ENCODE peak calls at places on chromosome 10, in six cellular contexts. One of them, this sample, is unnamed.

GRCh38 chr10:72564596-72564995 is 61.3 kb downstream of the MICU1 start:
- DNase-seq in NCI-H1105 treated with DMSO at 0.1 percent for 48 hours: no peak
- DNase-seq in activated CD4-positive, alpha-beta T cell treated with anti-CD3 and anti-CD28 coated beads, Interleukin-2, amount 50 U/mL, for 24 hours: no peak
- DNase-seq in suprapubic skin: no peak
- DNase-seq in left ventricle myocardium inferior: no peak
- DNase-seq in CD8-positive, alpha-beta memory T cell: no peak
- DNase-seq in this sample: no peak

GRCh38 chr10:79333513-79333912 is 13.8 kb upstream of the PPIF start:
- DNase-seq in CD8-positive, alpha-beta memory T cell: no peak
- DNase-seq in suprapubic skin: no peak
- DNase-seq in NCI-H1105 treated with DMSO at 0.1 percent for 48 hours: no peak
- DNase-seq in left ventricle myocardium inferior: no peak
- DNase-seq in activated CD4-positive, alpha-beta T cell treated with anti-CD3 and anti-CD28 coated beads, Interleukin-2, amount 50 U/mL, for 24 hours: no peak
- DNase-seq in this sample: no peak

GRCh38 chr10:13001887-13002212 is 337 bp upstream of the CCDC3 start:
- DNase-seq in left ventricle myocardium inferior: no peak
- DNase-seq in activated CD4-positive, alpha-beta T cell treated with anti-CD3 and anti-CD28 coated beads, Interleukin-2, amount 50 U/mL, for 24 hours: no peak
- DNase-seq in NCI-H1105 treated with DMSO at 0.1 percent for 48 hours: no peak
- DNase-seq in CD8-positive, alpha-beta memory T cell: no peak
- DNase-seq in suprapubic skin: no peak
- DNase-seq in this sample: no peak

GRCh38 chr10:10589540-10589939 is 428.1 kb upstream of the CELF2 start:
- DNase-seq in CD8-positive, alpha-beta memory T cell: no peak
- DNase-seq in left ventricle myocardium inferior: no peak
- DNase-seq in suprapubic skin: no peak
- DNase-seq in NCI-H1105 treated with DMSO at 0.1 percent for 48 hours: no peak
- DNase-seq in activated CD4-positive, alpha-beta T cell treated with anti-CD3 and anti-CD28 coated beads, Interleukin-2, amount 50 U/mL, for 24 hours: no peak
- DNase-seq in this sample: no peak

GRCh38 chr10:44747593-44748172 is 163.5 kb upstream of the TMEM72 start:
- DNase-seq in activated CD4-positive, alpha-beta T cell treated with anti-CD3 and anti-CD28 coated beads, Interleukin-2, amount 50 U/mL, for 24 hours: no peak
- DNase-seq in left ventricle myocardium inferior: no peak
- DNase-seq in suprapubic skin: no peak
- DNase-seq in CD8-positive, alpha-beta memory T cell: no peak
- DNase-seq in NCI-H1105 treated with DMSO at 0.1 percent for 48 hours: no peak
- DNase-seq in this sample: no peak

GRCh38 chr10:130652544-130652943 is 516.4 kb downstream of the GLRX3 start:
- DNase-seq in suprapubic skin: no peak
- DNase-seq in NCI-H1105 treated with DMSO at 0.1 percent for 48 hours: no peak
- DNase-seq in left ventricle myocardium inferior: no peak
- DNase-seq in activated CD4-positive, alpha-beta T cell treated with anti-CD3 and anti-CD28 coated beads, Interleukin-2, amount 50 U/mL, for 24 hours: no peak
- DNase-seq in CD8-positive, alpha-beta memory T cell: no peak
- DNase-seq in this sample: no peak

GRCh38 chr10:74096777-74097176 is 53.9 kb downstream of the AP3M1 start:
- DNase-seq in NCI-H1105 treated with DMSO at 0.1 percent for 48 hours: no peak
- DNase-seq in CD8-positive, alpha-beta memory T cell: no peak
- DNase-seq in activated CD4-positive, alpha-beta T cell treated with anti-CD3 and anti-CD28 coated beads, Interleukin-2, amount 50 U/mL, for 24 hours: no peak
- DNase-seq in suprapubic skin: no peak
- DNase-seq in left ventricle myocardium inferior: no peak
- DNase-seq in this sample: no peak

GRCh38 chr10:63605568-63605967 is 84.4 kb downstream of the REEP3 start:
- DNase-seq in CD8-positive, alpha-beta memory T cell: no peak
- DNase-seq in suprapubic skin: no peak
- DNase-seq in activated CD4-positive, alpha-beta T cell treated with anti-CD3 and anti-CD28 coated beads, Interleukin-2, amount 50 U/mL, for 24 hours: no peak
- DNase-seq in NCI-H1105 treated with DMSO at 0.1 percent for 48 hours: no peak
- DNase-seq in left ventricle myocardium inferior: no peak
- DNase-seq in this sample: no peak

GRCh38 chr10:102593074-102593803 is 51.0 kb upstream of the TRIM8 start:
- DNase-seq in suprapubic skin: no peak
- DNase-seq in CD8-positive, alpha-beta memory T cell: no peak
- DNase-seq in left ventricle myocardium inferior: no peak
- DNase-seq in NCI-H1105 treated with DMSO at 0.1 percent for 48 hours: no peak
- DNase-seq in activated CD4-positive, alpha-beta T cell treated with anti-CD3 and anti-CD28 coated beads, Interleukin-2, amount 50 U/mL, for 24 hours: no peak
- DNase-seq in this sample: no peak

GRCh38 chr10:117096559-117097201 is 41.4 kb downstream of the VAX1 start:
- DNase-seq in NCI-H1105 treated with DMSO at 0.1 percent for 48 hours: no peak
- DNase-seq in suprapubic skin: no peak
- DNase-seq in CD8-positive, alpha-beta memory T cell: no peak
- DNase-seq in activated CD4-positive, alpha-beta T cell treated with anti-CD3 and anti-CD28 coated beads, Interleukin-2, amount 50 U/mL, for 24 hours: no peak
- DNase-seq in left ventricle myocardium inferior: no peak
- DNase-seq in this sample: no peak

GRCh38 chr10:116045957-116046356 is 227.0 kb downstream of the GFRA1 start:
- DNase-seq in left ventricle myocardium inferior: no peak
- DNase-seq in NCI-H1105 treated with DMSO at 0.1 percent for 48 hours: no peak
- DNase-seq in activated CD4-positive, alpha-beta T cell treated with anti-CD3 and anti-CD28 coated beads, Interleukin-2, amount 50 U/mL, for 24 hours: no peak
- DNase-seq in suprapubic skin: no peak
- DNase-seq in CD8-positive, alpha-beta memory T cell: no peak
- DNase-seq in this sample: no peak

GRCh38 chr10:22087365-22087738 is 83.8 kb upstream of the DNAJC1 start:
- DNase-seq in NCI-H1105 treated with DMSO at 0.1 percent for 48 hours: no peak
- DNase-seq in suprapubic skin: no peak
- DNase-seq in activated CD4-positive, alpha-beta T cell treated with anti-CD3 and anti-CD28 coated beads, Interleukin-2, amount 50 U/mL, for 24 hours: no peak
- DNase-seq in CD8-positive, alpha-beta memory T cell: no peak
- DNase-seq in left ventricle myocardium inferior: no peak
- DNase-seq in this sample: no peak

GRCh38 chr10:74923556-74923955 is 97.2 kb downstream of the KAT6B start:
- DNase-seq in activated CD4-positive, alpha-beta T cell treated with anti-CD3 and anti-CD28 coated beads, Interleukin-2, amount 50 U/mL, for 24 hours: no peak
- DNase-seq in NCI-H1105 treated with DMSO at 0.1 percent for 48 hours: no peak
- DNase-seq in suprapubic skin: no peak
- DNase-seq in left ventricle myocardium inferior: no peak
- DNase-seq in CD8-positive, alpha-beta memory T cell: no peak
- DNase-seq in this sample: no peak

GRCh38 chr10:125154529-125154928 is 5.8 kb downstream of the CTBP2 start:
- DNase-seq in NCI-H1105 treated with DMSO at 0.1 percent for 48 hours: no peak
- DNase-seq in CD8-positive, alpha-beta memory T cell: no peak
- DNase-seq in left ventricle myocardium inferior: no peak
- DNase-seq in activated CD4-positive, alpha-beta T cell treated with anti-CD3 and anti-CD28 coated beads, Interleukin-2, amount 50 U/mL, for 24 hours: no peak
- DNase-seq in suprapubic skin: no peak
- DNase-seq in this sample: no peak

GRCh38 chr10:63007112-63007511 is 126.0 kb upstream of the NRBF2 start:
- DNase-seq in NCI-H1105 treated with DMSO at 0.1 percent for 48 hours: no peak
- DNase-seq in activated CD4-positive, alpha-beta T cell treated with anti-CD3 and anti-CD28 coated beads, Interleukin-2, amount 50 U/mL, for 24 hours: no peak
- DNase-seq in left ventricle myocardium inferior: no peak
- DNase-seq in CD8-positive, alpha-beta memory T cell: no peak
- DNase-seq in suprapubic skin: no peak
- DNase-seq in this sample: no peak

GRCh38 chr10:36738738-36739431 is 386.5 kb upstream of the ANKRD30A start:
- DNase-seq in activated CD4-positive, alpha-beta T cell treated with anti-CD3 and anti-CD28 coated beads, Interleukin-2, amount 50 U/mL, for 24 hours: no peak
- DNase-seq in left ventricle myocardium inferior: no peak
- DNase-seq in NCI-H1105 treated with DMSO at 0.1 percent for 48 hours: no peak
- DNase-seq in suprapubic skin: no peak
- DNase-seq in CD8-positive, alpha-beta memory T cell: no peak
- DNase-seq in this sample: no peak

GRCh38 chr10:69318997-69319727 is 40.9 kb downstream of the HK1 start:
- DNase-seq in suprapubic skin: peak
- DNase-seq in activated CD4-positive, alpha-beta T cell treated with anti-CD3 and anti-CD28 coated beads, Interleukin-2, amount 50 U/mL, for 24 hours: peak
- DNase-seq in NCI-H1105 treated with DMSO at 0.1 percent for 48 hours: peak
- DNase-seq in left ventricle myocardium inferior: peak
- DNase-seq in CD8-positive, alpha-beta memory T cell: peak
- DNase-seq in this sample: peak

GRCh38 chr10:46077141-46077554 is 31.1 kb upstream of the MSMB start:
- DNase-seq in activated CD4-positive, alpha-beta T cell treated with anti-CD3 and anti-CD28 coated beads, Interleukin-2, amount 50 U/mL, for 24 hours: no peak
- DNase-seq in CD8-positive, alpha-beta memory T cell: no peak
- DNase-seq in left ventricle myocardium inferior: no peak
- DNase-seq in NCI-H1105 treated with DMSO at 0.1 percent for 48 hours: no peak
- DNase-seq in suprapubic skin: no peak
- DNase-seq in this sample: no peak

GRCh38 chr10:119480667-119481066 is 61.9 kb downstream of the RGS10 start:
- DNase-seq in left ventricle myocardium inferior: no peak
- DNase-seq in CD8-positive, alpha-beta memory T cell: no peak
- DNase-seq in activated CD4-positive, alpha-beta T cell treated with anti-CD3 and anti-CD28 coated beads, Interleukin-2, amount 50 U/mL, for 24 hours: no peak
- DNase-seq in suprapubic skin: no peak
- DNase-seq in NCI-H1105 treated with DMSO at 0.1 percent for 48 hours: no peak
- DNase-seq in this sample: no peak

GRCh38 chr10:71268247-71268691 is 50.8 kb upstream of the SLC29A3 start:
- DNase-seq in suprapubic skin: no peak
- DNase-seq in left ventricle myocardium inferior: no peak
- DNase-seq in CD8-positive, alpha-beta memory T cell: no peak
- DNase-seq in NCI-H1105 treated with DMSO at 0.1 percent for 48 hours: no peak
- DNase-seq in activated CD4-positive, alpha-beta T cell treated with anti-CD3 and anti-CD28 coated beads, Interleukin-2, amount 50 U/mL, for 24 hours: no peak
- DNase-seq in this sample: no peak

GRCh38 chr10:114479307-114479706 is 75.0 kb upstream of the AFAP1L2 start:
- DNase-seq in CD8-positive, alpha-beta memory T cell: no peak
- DNase-seq in suprapubic skin: peak
- DNase-seq in activated CD4-positive, alpha-beta T cell treated with anti-CD3 and anti-CD28 coated beads, Interleukin-2, amount 50 U/mL, for 24 hours: no peak
- DNase-seq in left ventricle myocardium inferior: peak
- DNase-seq in NCI-H1105 treated with DMSO at 0.1 percent for 48 hours: no peak
- DNase-seq in this sample: no peak

GRCh38 chr10:129870926-129871660 is 93.0 kb downstream of the EBF3 start:
- DNase-seq in NCI-H1105 treated with DMSO at 0.1 percent for 48 hours: peak
- DNase-seq in activated CD4-positive, alpha-beta T cell treated with anti-CD3 and anti-CD28 coated beads, Interleukin-2, amount 50 U/mL, for 24 hours: no peak
- DNase-seq in CD8-positive, alpha-beta memory T cell: no peak
- DNase-seq in left ventricle myocardium inferior: no peak
- DNase-seq in suprapubic skin: no peak
- DNase-seq in this sample: no peak

GRCh38 chr10:85044-85443 is 35.9 kb upstream of the TUBB8 start:
- DNase-seq in suprapubic skin: no peak
- DNase-seq in activated CD4-positive, alpha-beta T cell treated with anti-CD3 and anti-CD28 coated beads, Interleukin-2, amount 50 U/mL, for 24 hours: no peak
- DNase-seq in CD8-positive, alpha-beta memory T cell: no peak
- DNase-seq in NCI-H1105 treated with DMSO at 0.1 percent for 48 hours: no peak
- DNase-seq in left ventricle myocardium inferior: no peak
- DNase-seq in this sample: no peak

GRCh38 chr10:49398000-49398861 is 2.3 kb upstream of the DRGX start:
- DNase-seq in NCI-H1105 treated with DMSO at 0.1 percent for 48 hours: no peak
- DNase-seq in CD8-positive, alpha-beta memory T cell: peak
- DNase-seq in suprapubic skin: no peak
- DNase-seq in activated CD4-positive, alpha-beta T cell treated with anti-CD3 and anti-CD28 coated beads, Interleukin-2, amount 50 U/mL, for 24 hours: no peak
- DNase-seq in left ventricle myocardium inferior: peak
- DNase-seq in this sample: peak